ENCODE peak calls at places on chromosomes 12 and 14, in ten cellular contexts. Y, C, N, D, O, I, S, F, B and V are unnamed samples.

GRCh38 chr12:55724226-55724939 is 4.2 kb downstream of the RDH5 start:
- DNase-seq in N (peak; percentile 43), O (peak; percentile 85), B (peak; percentile 76), C (peak; percentile 60), S (peak; percentile 79), Y (peak; percentile 80), F (peak; percentile 71), I (peak; percentile 77), D (peak; percentile 68), V (no peak)

GRCh38 chr14:66842911-66843572 is 335.1 kb downstream of the GPHN start:
- DNase-seq in O (no peak), D (no peak), S (no peak), C (no peak), I (no peak), Y (no peak), B (peak; percentile 22), F (peak; percentile 3), N (no peak), V (no peak)

GRCh38 chr12:32312049-32312670 is 87.2 kb upstream of the FGD4 start:
- DNase-seq in O (peak; percentile 86), I (peak; percentile 74), C (peak; percentile 42), Y (no peak), B (no peak), S (no peak), D (peak; percentile 38), F (peak; percentile 57), N (no peak), V (peak; percentile 45)

GRCh38 chr14:67360469-67361206 is 510 bp downstream of the EIF2S1 start:
- DNase-seq in D (no peak), Y (no peak), C (peak; percentile 5), B (no peak), O (no peak), I (no peak), F (no peak), N (no peak), S (no peak), V (no peak)

GRCh38 chr14:24874514-24875202 is 175.3 kb downstream of the STXBP6 start:
- DNase-seq in C (peak; percentile 86), F (no peak), O (no peak), Y (no peak), I (no peak), S (no peak), B (no peak), D (no peak), N (no peak), V (no peak)

GRCh38 chr14:50060871-50061663 is 55.3 kb downstream of the VCPKMT start:
- DNase-seq in B (no peak), I (peak; percentile 87), N (peak; percentile 31), O (peak; percentile 95), C (peak; percentile 89), Y (peak; percentile 56), S (peak; percentile 48), F (peak; percentile 30), D (peak; percentile 46), V (peak; percentile 82)

GRCh38 chr14:58426819-58427288 is 477 bp downstream of the TIMM9 start:
- DNase-seq in C (peak; percentile 56), O (peak; percentile 72), I (peak; percentile 79), Y (peak; percentile 69), F (no peak), N (peak; percentile 53), B (peak; percentile 84), S (peak; percentile 67), D (peak; percentile 62), V (no peak)

GRCh38 chr14:89179891-89180404 is 237.1 kb downstream of the FOXN3 start:
- DNase-seq in F (no peak), S (no peak), N (no peak), O (no peak), D (no peak), I (no peak), C (no peak), Y (no peak), B (no peak), V (no peak)

GRCh38 chr14:22650960-22651521 is 6.9 kb upstream of the OR6J1 start:
- DNase-seq in S (no peak), B (no peak), O (peak; percentile 43), Y (no peak), I (peak; percentile 88), N (peak; percentile 24), C (no peak), D (no peak), F (no peak), V (peak; percentile 23)

GRCh38 chr14:61417890-61418455 is 96.6 kb downstream of the PRKCH start:
- DNase-seq in F (no peak), N (no peak), Y (no peak), O (no peak), S (no peak), I (no peak), C (no peak), B (no peak), D (no peak), V (no peak)

GRCh38 chr14:63045612-63046320 is 508 bp upstream of the KCNH5 start:
- DNase-seq in C (peak; percentile 12), Y (no peak), O (peak; percentile 10), S (no peak), I (no peak), D (peak; percentile 9), B (peak; percentile 79), F (no peak), N (no peak), V (no peak)

GRCh38 chr12:55730447-55730820 is 1.6 kb upstream of the CD63 start:
- DNase-seq in D (no peak), F (no peak), I (peak; percentile 33), N (no peak), Y (no peak), C (no peak), B (no peak), S (no peak), O (no peak), V (no peak)

GRCh38 chr14:68307769-68308168 is 485.1 kb downstream of the ZFP36L1 start:
- DNase-seq in C (no peak), Y (no peak), B (no peak), S (no peak), O (peak; percentile 33), D (no peak), N (no peak), F (no peak), I (no peak), V (no peak)

GRCh38 chr14:50123062-50123461 is 6.7 kb upstream of the VCPKMT start:
- DNase-seq in B (no peak), O (no peak), F (no peak), N (no peak), S (no peak), C (no peak), I (no peak), D (no peak), Y (no peak), V (no peak)

GRCh38 chr12:98955284-98955683 is 310.2 kb downstream of the APAF1 start:
- DNase-seq in Y (no peak), D (peak; percentile 22), F (no peak), C (peak; percentile 21), N (no peak), I (peak; percentile 44), O (peak; percentile 32), B (no peak), S (no peak), V (no peak)
- TF ChIP-seq CTCF in Y (no peak), D (peak; percentile 34), F (peak; percentile 22), C (peak; percentile 34), N (peak; percentile 56), I (peak; percentile 53), O (peak; percentile 52), B (peak; percentile 59), S (no peak), V (peak; percentile 38)

GRCh38 chr14:21072102-21072501 is 2.0 kb downstream of the ARHGEF40 start:
- DNase-seq in F (no peak), Y (no peak), S (no peak), I (no peak), N (no peak), C (no peak), B (no peak), O (peak; percentile 82), D (no peak), V (no peak)
- TF ChIP-seq CTCF in F (no peak), Y (no peak), S (no peak), I (no peak), N (no peak), C (no peak), B (no peak), O (peak; percentile 30), D (no peak), V (no peak)

DNA sequence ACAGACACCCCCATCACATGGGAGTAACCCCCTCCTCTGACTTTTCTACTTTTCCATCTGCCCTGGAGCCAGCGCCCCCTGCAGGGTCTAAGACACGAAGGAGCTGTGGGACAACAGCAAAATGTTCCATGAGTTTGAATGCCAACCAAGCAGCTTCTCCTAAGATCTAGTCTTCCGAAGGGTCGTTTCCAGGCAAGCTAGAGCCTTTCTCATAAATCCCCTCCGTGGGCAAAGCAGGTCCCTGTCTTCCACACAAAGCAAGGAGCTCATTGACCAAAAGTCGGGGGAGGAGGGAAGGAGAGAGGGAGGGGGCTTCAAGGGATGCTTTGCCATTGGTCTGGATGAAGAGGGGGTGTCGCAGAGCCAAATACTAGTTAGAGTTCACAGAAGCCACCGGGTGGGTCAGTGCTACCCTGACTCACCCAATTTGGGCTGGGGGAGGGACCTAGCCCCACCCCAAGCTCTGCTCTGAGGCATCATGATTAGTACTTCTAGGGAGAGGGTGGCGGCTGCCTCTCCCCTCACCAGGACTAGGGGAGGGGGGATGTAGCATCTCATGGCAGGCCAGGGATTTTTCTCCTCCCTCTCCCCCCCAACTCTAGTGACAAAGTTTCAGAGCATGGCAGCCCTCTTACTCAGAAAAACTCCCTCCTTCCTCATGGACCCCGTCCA is 1.6 kb downstream of the MSI1 start:
- DNase-seq in Y (no peak), D (no peak), F (no peak), N (no peak), O (peak; percentile 17), B (peak; percentile 70), S (peak; percentile 53), C (no peak), I (no peak), V (no peak)
- TF ChIP-seq CTCF in Y (no peak), D (peak; percentile 41), F (no peak), N (no peak), O (peak; percentile 56), B (peak; percentile 53), S (no peak), C (peak; percentile 56), I (peak; percentile 12), V (peak; percentile 77)

GRCh38 chr14:56152221-56152620 is 34.0 kb downstream of the PELI2 start:
- DNase-seq in N (no peak), Y (no peak), S (no peak), O (no peak), B (no peak), C (no peak), I (no peak), D (no peak), F (no peak), V (no peak)

GRCh38 chr14:56153271-56153670 is 35.1 kb downstream of the PELI2 start:
- DNase-seq in F (no peak), C (no peak), Y (no peak), D (no peak), I (no peak), B (no peak), N (no peak), S (no peak), O (peak; percentile 58), V (no peak)

GRCh38 chr14:56147980-56148901 is 30.0 kb downstream of the PELI2 start:
- DNase-seq in I (no peak), D (no peak), O (no peak), N (no peak), B (no peak), F (no peak), S (no peak), Y (no peak), C (no peak), V (no peak)

GRCh38 chr14:56150018-56150417 is 31.8 kb downstream of the PELI2 start:
- DNase-seq in D (no peak), Y (no peak), B (no peak), O (no peak), C (no peak), F (no peak), S (no peak), N (no peak), I (no peak), V (no peak)

GRCh38 chr14:56150645-56151345 is 32.6 kb downstream of the PELI2 start:
- DNase-seq in F (no peak), O (no peak), N (no peak), D (no peak), B (no peak), S (no peak), I (peak; percentile 33), C (no peak), Y (no peak), V (no peak)
- TF ChIP-seq CTCF in F (no peak), O (no peak), N (no peak), D (no peak), B (no peak), S (no peak), I (peak; percentile 12), C (no peak), Y (no peak), V (no peak)